ENCODE peak calls at places on chromosomes 6 and 20, in six cellular contexts. A, B, W, E, S and T are unnamed samples.

GRCh38 chr6:116328528-116328903 is 42.2 kb upstream of the DSE start:
- DNase-seq in A (no peak), B (no peak), W (no peak), E (no peak), S (no peak), T (no peak)

GRCh38 chr6:113672691-113673149 is 184.4 kb upstream of the MARCKS start:
- DNase-seq in A (no peak), B (no peak), W (no peak), E (no peak), S (peak), T (no peak)

GRCh38 chr20:1183153-1183552 is 1.6 kb downstream of the TMEM74B start:
- DNase-seq in A (no peak), B (no peak), W (no peak), E (no peak), S (no peak), T (no peak)

GRCh38 chr6:225121-225721 is 67.1 kb upstream of the DUSP22 start:
- DNase-seq in A (no peak), B (no peak), W (peak), E (peak), S (peak), T (no peak)

GRCh38 chr20:41234546-41234945 is 83.0 kb downstream of the ZHX3 start:
- DNase-seq in A (no peak), B (no peak), W (no peak), E (no peak), S (no peak), T (no peak)

GRCh38 chr6:11854418-11855165 is 76.0 kb upstream of the ADTRP start:
- DNase-seq in A (no peak), B (no peak), W (no peak), E (no peak), S (peak), T (no peak)

GRCh38 chr20:43304598-43304997 is 114.9 kb upstream of the PTPRT start:
- DNase-seq in A (no peak), B (no peak), W (no peak), E (no peak), S (no peak), T (no peak)

GRCh38 chr20:48295966-48296421 is 510.7 kb upstream of the SULF2 start:
- DNase-seq in A (no peak), B (no peak), W (no peak), E (no peak), S (no peak), T (no peak)

GRCh38 chr6:38034269-38034914 is 214.9 kb downstream of the ZFAND3 start:
- DNase-seq in A (no peak), B (no peak), W (no peak), E (no peak), S (peak), T (no peak)

GRCh38 chr6:157405986-157406385 is 25.0 kb downstream of the ZDHHC14 start:
- DNase-seq in A (no peak), B (no peak), W (no peak), E (no peak), S (no peak), T (no peak)

GRCh38 chr20:58759947-58760346 is 67.3 kb downstream of the NPEPL1 start:
- DNase-seq in A (no peak), B (no peak), W (no peak), E (no peak), S (no peak), T (no peak)

GRCh38 chr6:168404560-168404959 is 36.4 kb upstream of the SMOC2 start:
- DNase-seq in A (no peak), B (no peak), W (no peak), E (no peak), S (no peak), T (no peak)

GRCh38 chr6:11918739-11919605 is 93.1 kb upstream of the HIVEP1 start:
- DNase-seq in A (no peak), B (no peak), W (no peak), E (no peak), S (no peak), T (no peak)

GRCh38 chr20:16615199-16615598 is 42.0 kb upstream of the KIF16B start:
- DNase-seq in A (peak), B (no peak), W (no peak), E (no peak), S (no peak), T (no peak)